ENCODE peak calls at places on chromosome 19, in eight cellular contexts. K, Q, R, B, I, J, X and S are unnamed samples.

GRCh38 chr19:50753879-50754278 is 16.4 kb upstream of the GPR32 start:
- DNase-seq in R (no peak), I (no peak), J (no peak), B (no peak), Q (no peak), K (no peak), X (no peak), S (no peak)

GRCh38 chr19:10112037-10112751 is 701 bp downstream of the P2RY11 start:
- DNase-seq in B (no peak), J (no peak), R (no peak), K (peak; percentile 39), X (no peak), Q (no peak), I (peak; percentile 78), S (no peak)

GRCh38 chr19:43778651-43779050 is 2.1 kb downstream of the KCNN4 start:
- DNase-seq in X (no peak), Q (no peak), K (no peak), J (no peak), R (no peak), B (no peak), I (no peak), S (no peak)

GRCh38 chr19:21566073-21566472 is 60.7 kb downstream of the ZNF429 start:
- DNase-seq in K (no peak), Q (no peak), R (no peak), I (no peak), X (no peak), B (no peak), J (no peak), S (no peak)

GRCh38 chr19:15195987-15196682 is 4.7 kb downstream of the NOTCH3 start:
- DNase-seq in B (no peak), I (peak; percentile 90), J (no peak), K (no peak), R (no peak), X (no peak), Q (no peak), S (no peak)

GRCh38 chr19:55442372-55443044 is 592 bp downstream of the SHISA7 start:
- DNase-seq in J (no peak), X (no peak), Q (no peak), R (no peak), B (no peak), K (no peak), I (no peak), S (no peak)

GRCh38 chr19:18385675-18386542 is at the start of gene GDF15:
- DNase-seq in J (peak; percentile 85), R (peak; percentile 40), K (no peak), B (peak; percentile 40), X (no peak), I (peak; percentile 88), Q (peak; percentile 78), S (peak; percentile 69)

GRCh38 chr19:19606021-19606420 is 12.5 kb downstream of the PBX4 start:
- DNase-seq in Q (no peak), X (no peak), J (no peak), R (no peak), B (no peak), I (no peak), K (peak; percentile 54), S (no peak)

GRCh38 chr19:38049105-38049649 is 142.2 kb downstream of the SIPA1L3 start:
- DNase-seq in J (no peak), I (no peak), Q (no peak), K (peak; percentile 51), X (no peak), B (no peak), R (no peak), S (no peak)

GRCh38 chr19:30314805-30315155 is 57.4 kb upstream of the ZNF536 start:
- DNase-seq in X (no peak), Q (no peak), I (no peak), K (no peak), R (no peak), J (no peak), B (no peak), S (no peak)

GRCh38 chr19:29610213-29610573 is 4.1 kb downstream of the POP4 start:
- DNase-seq in Q (no peak), R (no peak), I (no peak), K (no peak), X (no peak), J (no peak), B (no peak), S (no peak)

GRCh38 chr19:55526216-55527196 is 10.4 kb downstream of the SBK2 start:
- DNase-seq in K (no peak), R (peak; percentile 72), B (no peak), X (peak; percentile 75), Q (no peak), J (peak; percentile 71), I (peak; percentile 84), S (peak; percentile 3)

GRCh38 chr19:30605333-30605732 is 233.1 kb downstream of the ZNF536 start:
- DNase-seq in K (no peak), I (no peak), X (peak; percentile 13), R (no peak), J (no peak), B (no peak), Q (no peak), S (no peak)

GRCh38 chr19:3403489-3404323 is 37.3 kb downstream of the NFIC start:
- DNase-seq in J (peak; percentile 93), R (peak; percentile 95), K (no peak), I (peak; percentile 90), B (peak; percentile 84), Q (peak; percentile 93), X (peak; percentile 97), S (no peak)

GRCh38 chr19:4089400-4089908 is 22.8 kb upstream of the ZBTB7A start:
- DNase-seq in K (peak; percentile 59), R (peak; percentile 48), I (peak; percentile 78), X (no peak), B (no peak), J (peak; percentile 77), Q (no peak), S (no peak)

GRCh38 chr19:56595548-56595899 is 422 bp downstream of the ZNF71 start:
- DNase-seq in R (no peak), Q (no peak), B (no peak), X (no peak), K (no peak), J (no peak), I (no peak), S (peak; percentile 10)

GRCh38 chr19:56597696-56598095 is 2.6 kb downstream of the ZNF71 start:
- DNase-seq in B (no peak), Q (no peak), X (no peak), K (no peak), R (no peak), I (no peak), J (no peak), S (no peak)

GRCh38 chr19:56594783-56595547 is at the start of gene ZNF71:
- DNase-seq in R (peak; percentile 92), J (peak; percentile 94), B (peak; percentile 66), X (peak; percentile 88), I (peak; percentile 92), Q (peak; percentile 34), K (peak; percentile 86), S (peak; percentile 30)

GRCh38 chr19:56594446-56594782 is 688 bp upstream of the ZNF71 start:
- DNase-seq in X (no peak), Q (no peak), J (no peak), K (no peak), I (no peak), R (no peak), B (no peak), S (no peak)

DNA sequence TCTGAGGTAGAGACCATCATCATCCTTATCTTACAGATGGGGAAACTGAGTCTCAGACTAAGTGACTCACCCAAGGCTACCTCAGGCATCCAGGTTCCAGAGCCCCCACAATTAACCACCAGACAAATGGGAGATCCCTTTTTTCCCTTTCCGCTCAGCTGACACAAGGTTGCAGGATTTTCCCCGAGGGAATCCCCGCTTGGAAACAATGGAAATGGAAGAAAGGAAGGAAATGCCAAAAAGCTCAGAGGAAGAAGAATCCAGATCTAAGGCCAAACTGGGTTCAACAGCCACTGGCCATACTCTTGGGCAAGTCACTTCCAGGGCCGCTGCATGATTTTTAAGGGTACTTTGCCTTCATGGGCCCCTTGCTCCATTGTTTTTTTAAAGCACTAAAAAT is 1.6 kb downstream of the ZNF71 start:
- DNase-seq in X (no peak), K (no peak), B (no peak), I (no peak), Q (no peak), J (no peak), R (peak; percentile 26), S (no peak)
- H3K4me3 ChIP-seq in X (no peak overlapping the region), K (no peak overlapping the region), B (no peak overlapping the region), I (no peak overlapping the region), Q (no peak overlapping the region), J (no peak overlapping the region), R (no peak overlapping the region), S (no peak overlapping the region)

GRCh38 chr19:47790398-47790814 is 11.9 kb downstream of the SELENOW start:
- DNase-seq in R (peak; percentile 80), B (peak; percentile 31), X (peak; percentile 85), K (peak; percentile 88), J (peak; percentile 85), Q (no peak), I (peak; percentile 90), S (no peak)
- H3K4me3 ChIP-seq in R (no peak overlapping the region), B (no peak overlapping the region), X (no peak overlapping the region), K (no peak overlapping the region), J (no peak overlapping the region), Q (no peak overlapping the region), I (no peak overlapping the region), S (no peak overlapping the region)

GRCh38 chr19:13808856-13809255 is 13.6 kb downstream of the ZSWIM4 start:
- DNase-seq in R (no peak), X (no peak), K (no peak), I (no peak), B (no peak), Q (no peak), J (no peak), S (no peak)
- H3K4me3 ChIP-seq in R (no peak overlapping the region), X (no peak overlapping the region), K (no peak overlapping the region), I (no peak overlapping the region), B (no peak overlapping the region), Q (no peak overlapping the region), J (no peak overlapping the region), S (no peak overlapping the region)

GRCh38 chr19:13007292-13008045 is 12.2 kb downstream of the NFIX start:
- DNase-seq in I (peak; percentile 89), Q (no peak), B (no peak), X (peak; percentile 80), R (peak; percentile 65), J (peak; percentile 72), K (no peak), S (no peak)
- H3K4me3 ChIP-seq in I (peak overlapping the region; percentile 17), Q (no peak overlapping the region), B (no peak overlapping the region), X (no peak overlapping the region), R (no peak overlapping the region), J (no peak overlapping the region), K (no peak overlapping the region), S (no peak overlapping the region)

DNA sequence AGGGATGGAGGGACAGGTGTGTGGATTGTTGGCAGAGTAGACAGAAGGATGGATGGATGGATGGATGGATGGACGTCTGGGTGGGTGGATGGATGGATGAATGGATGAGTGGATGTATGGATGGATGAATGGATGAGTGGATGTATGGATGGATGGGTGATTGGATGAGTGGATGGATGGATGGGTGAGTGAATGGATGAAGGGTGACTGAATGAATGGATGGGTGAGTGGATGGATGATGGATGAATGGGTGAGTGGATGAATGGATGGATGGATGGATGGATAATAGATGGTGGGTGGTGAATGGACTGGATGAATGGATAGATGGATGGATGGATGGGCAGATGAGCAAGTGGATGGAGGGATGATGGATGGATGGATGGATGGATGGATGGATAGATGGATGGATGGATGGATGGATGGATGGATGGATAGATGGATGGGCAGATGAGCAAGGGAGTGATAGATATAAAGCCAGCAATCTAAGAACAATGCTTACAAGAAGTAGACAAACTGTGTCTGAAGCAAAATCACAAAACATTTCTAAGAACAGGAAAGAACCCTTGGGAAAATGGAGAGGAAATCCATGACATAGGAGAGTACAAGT is 65.2 kb downstream of the INSR start:
- DNase-seq in K (no peak), B (no peak), J (no peak), I (no peak), Q (no peak), X (no peak), R (no peak), S (no peak)
- H3K4me3 ChIP-seq in K (no peak overlapping the region), B (no peak overlapping the region), J (no peak overlapping the region), I (no peak overlapping the region), Q (no peak overlapping the region), X (no peak overlapping the region), R (no peak overlapping the region), S (no peak overlapping the region)

GRCh38 chr19:5968431-5969373 is 9.2 kb downstream of the RANBP3 start:
- DNase-seq in Q (no peak), X (no peak), B (no peak), I (peak; percentile 56), R (no peak), J (peak; percentile 45), K (no peak), S (no peak)
- H3K4me3 ChIP-seq in Q (no peak overlapping the region), X (no peak overlapping the region), B (no peak overlapping the region), I (peak overlapping the region; percentile 9), R (no peak overlapping the region), J (no peak overlapping the region), K (no peak overlapping the region), S (no peak overlapping the region)